ENCODE peak calls at places on chromosomes 6 and 20, in eight cellular contexts. G is GM06990, V is IMR-90, K is lower lobe of right lung, F is tibial artery, I is keratinocyte, N is activated B cell treated with CpG ODN at 0.5 μM for 24 hours, M is bronchial epithelial cell. E is an unnamed sample.

GRCh38 chr6:79818471-79818870 is 128.9 kb downstream of the ELOVL4 start:
- DNase-seq in G (no peak), V (no peak), K (no peak), F (no peak), I (no peak), N (no peak), M (peak; percentile 31), E (no peak)

GRCh38 chr6:35177139-35177538 is 36.0 kb upstream of the TCP11 start:
- DNase-seq in G (no peak), V (no peak), K (no peak), F (no peak), I (no peak), N (no peak), M (no peak), E (no peak)

GRCh38 chr6:111804627-111805235 is 68.5 kb downstream of the FYN start:
- DNase-seq in G (peak; percentile 66), V (peak; percentile 74), K (no peak), F (peak; percentile 34), I (no peak), N (no peak), M (no peak), E (no peak)

GRCh38 chr20:49286689-49287551 is 9.1 kb upstream of the ZNFX1 start:
- DNase-seq in G (no peak), V (peak; percentile 36), K (no peak), F (no peak), I (no peak), N (no peak), M (peak; percentile 91), E (no peak)

GRCh38 chr20:33103561-33103960 is 24.1 kb downstream of the BPIFB4 start:
- DNase-seq in G (no peak), V (no peak), K (no peak), F (no peak), I (no peak), N (no peak), M (no peak), E (no peak)

GRCh38 chr20:56988446-56988845 is 278.0 kb downstream of the BMP7 start:
- DNase-seq in G (no peak), V (no peak), K (no peak), F (no peak), I (no peak), N (no peak), M (no peak), E (no peak)

GRCh38 chr20:24753136-24753535 is 195.9 kb upstream of the CST7 start:
- DNase-seq in G (no peak), V (no peak), K (no peak), F (no peak), I (no peak), N (no peak), M (no peak), E (no peak)

GRCh38 chr6:167760979-167761793 is 65.5 kb upstream of the AFDN start:
- DNase-seq in G (no peak), V (peak; percentile 0), K (peak; percentile 59), F (peak; percentile 70), I (no peak), N (no peak), M (no peak), E (peak; percentile 48)

GRCh38 chr6:714100-714499 is 21.2 kb upstream of the EXOC2 start:
- DNase-seq in G (no peak), V (no peak), K (no peak), F (no peak), I (no peak), N (no peak), M (no peak), E (no peak)

GRCh38 chr6:169186496-169187169 is 67.0 kb downstream of the THBS2 start:
- DNase-seq in G (no peak), V (no peak), K (no peak), F (no peak), I (no peak), N (no peak), M (no peak), E (no peak)

GRCh38 chr20:34815636-34816035 is 9.8 kb downstream of the NCOA6 start:
- DNase-seq in G (no peak), V (peak; percentile 33), K (no peak), F (no peak), I (no peak), N (no peak), M (no peak), E (no peak)

GRCh38 chr6:168150551-168151444 is 71.8 kb upstream of the FRMD1 start:
- DNase-seq in G (no peak), V (no peak), K (no peak), F (no peak), I (no peak), N (no peak), M (no peak), E (peak; percentile 31)

GRCh38 chr6:73041051-73041450 is 184.2 kb downstream of the KHDC1L start:
- DNase-seq in G (no peak), V (no peak), K (no peak), F (no peak), I (no peak), N (no peak), M (no peak), E (no peak)

GRCh38 chr20:1489764-1490436 is 1.3 kb downstream of the SIRPB2 start:
- DNase-seq in G (no peak), V (no peak), K (no peak), F (peak; percentile 57), I (no peak), N (no peak), M (peak; percentile 97), E (no peak)
- TF ChIP-seq CTCF in G (no peak), V (no peak), K (no peak), F (no peak), I (no peak), N (no peak), M (no peak), E (no peak)

GRCh38 chr6:55957961-55958422 is 82.6 kb upstream of the BMP5 start:
- DNase-seq in G (no peak), V (peak; percentile 33), K (no peak), F (no peak), I (no peak), N (no peak), M (no peak), E (no peak)

GRCh38 chr6:55960344-55960743 is 85.0 kb upstream of the BMP5 start:
- DNase-seq in G (no peak), V (no peak), K (no peak), F (no peak), I (no peak), N (no peak), M (no peak), E (no peak)

GRCh38 chr6:55958790-55959189 is 83.4 kb upstream of the BMP5 start:
- DNase-seq in G (no peak), V (no peak), K (no peak), F (no peak), I (no peak), N (no peak), M (no peak), E (no peak)

GRCh38 chr6:55964136-55964535 is 88.7 kb upstream of the BMP5 start:
- DNase-seq in G (no peak), V (no peak), K (no peak), F (no peak), I (no peak), N (no peak), M (no peak), E (no peak)

DNA sequence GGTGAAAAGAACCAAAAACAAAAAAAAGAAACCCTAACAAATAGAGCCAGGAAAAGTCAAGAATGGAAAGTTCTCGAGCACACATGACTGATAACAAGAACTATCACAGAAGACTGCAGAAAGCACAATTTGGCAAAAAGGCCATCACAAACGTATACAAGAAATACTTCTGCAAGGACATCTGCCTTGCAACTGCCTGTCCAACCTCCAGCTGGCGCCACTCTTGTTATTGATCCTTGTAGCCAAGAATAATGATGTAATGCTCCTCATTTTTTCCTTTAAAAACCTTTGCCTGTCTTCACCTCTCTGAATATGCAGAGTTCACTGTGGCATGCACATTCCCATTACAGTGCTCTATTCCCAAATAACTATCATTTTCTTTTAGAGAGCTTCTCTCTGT is 87.9 kb upstream of the BMP5 start:
- DNase-seq in G (no peak), V (no peak), K (no peak), F (no peak), I (no peak), N (no peak), M (peak; percentile 10), E (no peak)
- TF ChIP-seq CTCF in G (peak; percentile 12), V (peak; percentile 15), K (no peak), F (no peak), I (peak; percentile 55), N (no peak), M (peak; percentile 41), E (peak; percentile 49)

DNA sequence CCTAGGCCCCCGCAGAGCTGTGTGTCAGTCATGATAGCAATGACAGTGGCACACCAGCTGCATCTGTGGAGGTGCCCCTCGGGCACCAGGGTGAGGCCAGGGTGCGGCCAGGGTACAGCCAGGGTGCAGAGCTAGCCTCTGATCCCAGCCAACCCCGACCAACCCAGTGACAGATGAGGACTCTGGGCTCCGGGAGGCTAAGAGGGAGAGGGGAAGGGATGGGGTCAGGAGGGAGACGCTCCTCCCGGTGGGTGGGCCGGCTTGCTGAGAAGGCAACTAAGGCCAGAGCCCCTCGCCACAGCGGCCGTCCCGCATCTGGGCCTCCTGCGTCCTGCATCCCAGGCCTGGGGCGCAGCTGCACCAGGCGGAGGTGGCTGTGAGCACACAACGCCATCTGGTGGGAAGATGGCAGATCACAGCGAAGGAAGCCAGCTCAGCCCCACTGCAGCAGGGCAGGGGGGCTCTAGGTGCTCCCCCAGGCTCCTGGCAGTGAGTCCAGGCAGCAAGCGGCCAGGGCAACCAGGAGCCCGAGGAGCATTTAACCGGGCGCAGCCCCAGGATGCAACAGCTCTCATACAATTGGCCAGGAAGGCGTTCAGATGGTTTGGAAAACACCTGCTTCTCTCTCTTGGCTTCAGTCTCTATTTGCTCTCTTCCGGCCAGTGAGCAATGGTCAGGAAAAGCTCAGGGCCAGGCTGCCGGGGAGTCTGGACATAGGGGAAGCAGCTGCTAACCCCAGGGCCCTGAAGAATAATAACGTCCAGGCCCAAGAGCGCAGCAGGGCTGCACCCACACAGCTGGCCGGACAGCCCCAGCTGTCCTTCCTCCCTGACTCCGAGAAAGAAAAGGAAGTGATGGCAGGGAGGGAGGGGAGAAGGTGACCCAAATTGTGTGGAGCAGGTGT is 169.4 kb downstream of the TAF4 start:
- DNase-seq in G (no peak), V (peak; percentile 28), K (no peak), F (no peak), I (no peak), N (no peak), M (peak; percentile 8), E (peak; percentile 61)
- TF ChIP-seq CTCF in G (peak; percentile 80), V (peak; percentile 79), K (peak; percentile 67), F (peak; percentile 51), I (peak; percentile 94), N (no peak), M (peak; percentile 82), E (peak; percentile 88)

DNA sequence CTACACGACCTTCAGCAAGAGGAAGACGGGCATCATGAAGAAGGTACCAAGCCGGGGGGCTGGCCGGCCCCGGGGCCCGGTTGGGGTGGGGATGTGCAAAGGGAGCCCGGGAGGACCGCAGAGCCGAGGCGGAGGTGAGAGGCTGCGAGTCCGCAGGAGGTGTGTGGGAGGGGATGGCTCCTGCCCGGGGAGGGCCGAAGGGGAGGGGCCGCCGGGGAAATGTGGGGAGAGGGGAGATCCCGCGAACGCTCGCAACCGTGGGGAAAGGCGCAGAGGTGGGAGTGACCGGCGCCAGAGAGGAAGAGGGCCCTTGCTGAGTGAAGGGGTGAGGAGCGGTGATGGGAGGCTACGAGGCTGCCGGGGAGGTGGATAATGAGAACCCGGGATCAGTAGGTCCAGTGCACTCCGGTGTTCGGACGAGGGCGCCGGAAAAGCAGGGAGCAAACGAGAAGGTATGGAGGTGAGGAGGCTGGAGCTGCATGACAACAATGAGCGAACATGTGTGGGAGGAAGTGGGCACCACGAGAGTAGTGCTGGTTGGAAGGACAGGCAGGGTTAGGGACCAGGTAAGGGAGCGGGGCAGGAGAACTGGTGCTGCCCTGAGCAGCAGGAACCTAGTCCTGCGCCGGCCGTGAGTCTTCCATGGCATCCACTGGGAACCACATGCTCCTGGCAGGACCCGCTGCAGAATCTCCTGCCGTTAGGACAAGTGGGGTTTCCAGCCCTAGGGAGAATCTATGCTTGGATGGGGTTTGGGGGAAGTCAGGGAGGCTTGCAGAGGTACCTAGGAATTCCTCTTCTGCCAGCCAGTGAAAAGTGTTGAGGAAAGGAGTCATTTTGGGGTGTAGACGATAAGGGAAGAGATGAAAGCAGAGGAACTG is 1.3 kb downstream of the SRF start:
- DNase-seq in G (peak; percentile 59), V (peak; percentile 27), K (peak; percentile 72), F (peak; percentile 46), I (no peak), N (peak; percentile 45), M (peak; percentile 43), E (peak; percentile 33)
- TF ChIP-seq CTCF in G (no peak), V (no peak), K (no peak), F (no peak), I (no peak), N (no peak), M (no peak), E (no peak)